ENCODE peak calls at places on chromosomes 2 and 18, in six cellular contexts. S, X, B, V, C and Z are unnamed samples.
A peak's percentile ranks its signal among the peaks of the same experiment; 100 is the strongest.

GRCh38 chr2:176136375-176137248 is 7.1 kb downstream of the HOXD8 start:
- DNase-seq in C (no peak), X (peak; percentile 54), B (no peak), V (peak; percentile 79), S (no peak), Z (no peak)

GRCh38 chr2:228167290-228167689 is 14.2 kb downstream of the SPHKAP start:
- DNase-seq in C (no peak), X (no peak), S (no peak), V (no peak), B (no peak), Z (no peak)

GRCh38 chr18:76977108-76977621 is 154.8 kb downstream of the ZNF236 start:
- DNase-seq in S (no peak), V (no peak), C (no peak), B (peak; percentile 24), X (no peak), Z (no peak)

GRCh38 chr2:8324164-8324848 is 357.6 kb upstream of the ID2 start:
- DNase-seq in X (peak; percentile 57), S (no peak), V (no peak), C (no peak), B (no peak), Z (peak; percentile 87)

GRCh38 chr18:76258209-76258608 is 236.8 kb downstream of the ZNF516 start:
- DNase-seq in V (peak; percentile 33), X (no peak), S (no peak), C (no peak), B (no peak), Z (no peak)

GRCh38 chr18:7789853-7790552 is 222.9 kb downstream of the PTPRM start:
- DNase-seq in C (peak; percentile 48), B (no peak), S (no peak), V (peak; percentile 63), X (peak; percentile 68), Z (no peak)

GRCh38 chr2:70627499-70627898 is 73.9 kb upstream of the TGFA start:
- DNase-seq in S (no peak), B (no peak), X (peak; percentile 59), V (peak; percentile 30), C (no peak), Z (no peak)

GRCh38 chr2:130836501-130837174 is at the start of gene ARHGEF4:
- DNase-seq in V (no peak), X (peak; percentile 86), C (no peak), B (no peak), S (no peak), Z (no peak)

GRCh38 chr18:37483221-37483971 is 82.2 kb downstream of the CELF4 start:
- DNase-seq in S (no peak), X (peak; percentile 71), B (no peak), C (no peak), V (peak; percentile 15), Z (peak; percentile 59)

GRCh38 chr2:231926180-231926741 is at the start of gene NPPC:
- DNase-seq in C (no peak), X (peak; percentile 80), V (peak; percentile 40), B (no peak), S (no peak), Z (peak; percentile 71)

GRCh38 chr18:30385684-30386083 is 656.9 kb downstream of the DSC3 start:
- DNase-seq in C (no peak), X (no peak), S (no peak), V (no peak), B (no peak), Z (no peak)

GRCh38 chr2:41872646-41873045 is 175.2 kb upstream of the PKDCC start:
- DNase-seq in S (no peak), X (no peak), V (peak; percentile 65), B (peak; percentile 55), C (no peak), Z (peak; percentile 7)

GRCh38 chr2:227474406-227474805 is 2.5 kb downstream of the AGFG1 start:
- DNase-seq in X (no peak), S (no peak), V (no peak), C (no peak), B (no peak), Z (no peak)

GRCh38 chr2:69544951-69545350 is 98.6 kb downstream of the AAK1 start:
- DNase-seq in S (no peak), V (peak; percentile 10), X (no peak), B (no peak), C (no peak), Z (no peak)

GRCh38 chr2:169839954-169840746 is 12.9 kb downstream of the UBR3 start:
- DNase-seq in B (no peak), V (no peak), C (no peak), S (no peak), X (peak; percentile 21), Z (no peak)

GRCh38 chr2:221780281-221780688 is 208.2 kb upstream of the EPHA4 start:
- DNase-seq in B (no peak), C (no peak), V (peak; percentile 76), S (no peak), X (peak; percentile 20), Z (no peak)

GRCh38 chr2:219570194-219570923 is 980 bp downstream of the OBSL1 start:
- DNase-seq in X (peak; percentile 69), V (peak; percentile 14), C (no peak), S (no peak), B (peak; percentile 46), Z (no peak)

GRCh38 chr2:239793851-239794250 is 231.3 kb downstream of the NDUFA10 start:
- DNase-seq in V (no peak), S (no peak), C (no peak), X (no peak), B (peak; percentile 27), Z (no peak)

GRCh38 chr18:29226201-29226600 is 1049.3 kb upstream of the CDH2 start:
- DNase-seq in X (peak; percentile 5), C (no peak), B (no peak), S (peak; percentile 9), V (peak; percentile 15), Z (no peak)

GRCh38 chr2:35585972-35586371 is 769.6 kb upstream of the CRIM1 start:
- DNase-seq in X (no peak), B (no peak), C (peak; percentile 20), V (peak; percentile 1), S (no peak), Z (no peak)

GRCh38 chr2:61763605-61764034 is 90.2 kb downstream of the FAM161A start:
- DNase-seq in C (peak; percentile 33), X (peak; percentile 89), S (peak; percentile 64), V (peak; percentile 89), B (peak; percentile 82), Z (no peak)

GRCh38 chr2:43210467-43211303 is 15.7 kb downstream of the ZFP36L2 start:
- DNase-seq in X (peak; percentile 80), V (peak; percentile 82), C (no peak), S (peak; percentile 94), B (peak; percentile 82), Z (peak; percentile 54)

GRCh38 chr2:212683346-212683745 is 144.7 kb upstream of the ERBB4 start:
- DNase-seq in V (peak; percentile 28), B (no peak), C (no peak), S (peak; percentile 14), X (no peak), Z (no peak)

GRCh38 chr2:168543037-168543436 is 87.0 kb downstream of the CERS6 start:
- DNase-seq in C (no peak), X (no peak), V (no peak), S (no peak), B (no peak), Z (peak; percentile 71)

GRCh38 chr18:36897253-36897652 is 68.3 kb downstream of the KIAA1328 start:
- DNase-seq in C (no peak), S (no peak), X (no peak), V (no peak), B (no peak), Z (no peak)

GRCh38 chr18:57299931-57300330 is 52.4 kb upstream of the ST8SIA3 start:
- DNase-seq in V (no peak), S (no peak), X (no peak), B (no peak), C (no peak), Z (no peak)

DNA sequence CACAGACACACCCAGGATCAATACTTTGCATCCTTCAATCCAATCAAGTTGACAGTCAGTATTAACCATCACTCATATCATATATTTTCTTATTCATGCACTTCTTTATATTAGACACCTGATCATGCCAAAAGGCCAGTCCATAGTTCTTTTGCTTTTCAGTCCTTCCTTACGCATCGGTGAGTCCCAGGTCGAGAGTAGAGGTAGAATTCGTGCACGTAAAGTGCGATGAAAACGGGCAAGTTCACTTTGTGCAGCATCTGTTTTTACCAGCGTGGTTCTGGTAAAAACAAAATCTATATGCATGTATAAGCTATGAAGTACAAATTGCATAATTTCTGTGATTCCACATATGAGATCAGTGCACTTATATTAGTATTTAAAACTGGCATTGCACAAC is 1.2 kb upstream of the COPS8 start:
- DNase-seq in V (no peak), S (no peak), B (no peak), X (no peak), C (no peak), Z (no peak)
- H3K4me3 ChIP-seq in V (peak overlapping the region; percentile 93), S (peak overlapping the region; percentile 67), B (no peak overlapping the region), X (peak overlapping the region; percentile 70), C (no peak overlapping the region), Z (no peak overlapping the region)

DNA sequence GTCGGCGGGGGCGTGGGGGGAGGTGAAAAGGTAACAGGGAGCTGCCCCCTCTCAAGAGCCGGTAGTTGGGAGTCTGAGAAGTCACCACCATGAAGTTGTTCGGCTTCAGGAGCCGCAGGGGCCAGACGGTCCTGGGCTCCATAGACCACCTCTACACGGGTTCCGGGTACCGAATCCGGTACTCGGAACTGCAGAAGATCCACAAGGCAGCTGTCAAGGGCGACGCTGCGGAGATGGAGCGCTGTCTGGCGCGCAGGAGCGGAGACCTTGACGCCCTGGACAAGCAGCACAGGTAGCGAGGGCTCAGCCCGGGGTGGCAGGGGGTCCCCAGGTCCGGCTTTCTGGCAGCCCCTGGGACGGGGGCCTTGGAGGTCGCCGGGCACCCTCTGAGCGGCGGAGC is 47.1 kb upstream of the ZNF519 start:
- DNase-seq in X (no peak), V (peak; percentile 0), C (no peak), S (no peak), B (no peak), Z (no peak)
- H3K4me3 ChIP-seq in X (no peak overlapping the region), V (peak overlapping the region; percentile 39), C (peak overlapping the region; percentile 20), S (peak overlapping the region; percentile 44), B (no peak overlapping the region), Z (peak overlapping the region; percentile 57)

GRCh38 chr2:101185656-101186055 is 34.5 kb upstream of the TBC1D8 start:
- DNase-seq in V (no peak), B (no peak), S (no peak), X (no peak), C (no peak), Z (no peak)
- H3K4me3 ChIP-seq in V (no peak overlapping the region), B (no peak overlapping the region), S (no peak overlapping the region), X (no peak overlapping the region), C (no peak overlapping the region), Z (no peak overlapping the region)

GRCh38 chr2:201126308-201127127 is 10.6 kb downstream of the CFLAR start:
- DNase-seq in V (peak; percentile 30), S (no peak), B (no peak), X (no peak), C (no peak), Z (no peak)
- H3K4me3 ChIP-seq in V (no peak overlapping the region), S (no peak overlapping the region), B (no peak overlapping the region), X (no peak overlapping the region), C (no peak overlapping the region), Z (peak overlapping the region; percentile 4)